ENCODE peak calls at places on chromosomes 2 and 18, in six cellular contexts. One of them, this sample, is unnamed.

GRCh38 chr2:186919272-186919671 is 70.3 kb upstream of the ZSWIM2 start:
- DNase-seq in IMR-90: peak
- DNase-seq in tibial nerve: no peak
- DNase-seq in ovary: no peak
- DNase-seq in suprapubic skin: no peak
- DNase-seq in adrenal gland: no peak
- DNase-seq in this sample: no peak

GRCh38 chr2:138037090-138037489 is 72.8 kb downstream of the HNMT start:
- DNase-seq in ovary: no peak
- DNase-seq in IMR-90: no peak
- DNase-seq in tibial nerve: no peak
- DNase-seq in adrenal gland: no peak
- DNase-seq in suprapubic skin: no peak
- DNase-seq in this sample: no peak

GRCh38 chr2:197993830-197994229 is 189.4 kb downstream of the PLCL1 start:
- DNase-seq in tibial nerve: no peak
- DNase-seq in ovary: no peak
- DNase-seq in adrenal gland: no peak
- DNase-seq in IMR-90: peak
- DNase-seq in suprapubic skin: no peak
- DNase-seq in this sample: no peak

GRCh38 chr2:1974391-1974790 is 230.1 kb upstream of the PXDN start:
- DNase-seq in tibial nerve: no peak
- DNase-seq in adrenal gland: no peak
- DNase-seq in ovary: no peak
- DNase-seq in IMR-90: no peak
- DNase-seq in suprapubic skin: no peak
- DNase-seq in this sample: peak

GRCh38 chr2:42025151-42025582 is 22.7 kb upstream of the PKDCC start:
- DNase-seq in adrenal gland: peak
- DNase-seq in suprapubic skin: no peak
- DNase-seq in tibial nerve: no peak
- DNase-seq in IMR-90: peak
- DNase-seq in ovary: peak
- DNase-seq in this sample: peak

GRCh38 chr2:184938221-184938985 is 340.1 kb downstream of the ZNF804A start:
- DNase-seq in IMR-90: no peak
- DNase-seq in tibial nerve: no peak
- DNase-seq in adrenal gland: no peak
- DNase-seq in suprapubic skin: no peak
- DNase-seq in ovary: no peak
- DNase-seq in this sample: no peak

GRCh38 chr18:38368886-38369285 is 803.3 kb upstream of the CELF4 start:
- DNase-seq in adrenal gland: no peak
- DNase-seq in tibial nerve: no peak
- DNase-seq in ovary: no peak
- DNase-seq in IMR-90: no peak
- DNase-seq in suprapubic skin: no peak
- DNase-seq in this sample: no peak

GRCh38 chr2:168926621-168927386 is 25.7 kb downstream of the G6PC2 start:
- DNase-seq in suprapubic skin: no peak
- DNase-seq in adrenal gland: no peak
- DNase-seq in tibial nerve: no peak
- DNase-seq in ovary: no peak
- DNase-seq in IMR-90: no peak
- DNase-seq in this sample: no peak

GRCh38 chr2:230660294-230661060 is 52.2 kb upstream of the CAB39 start:
- DNase-seq in IMR-90: no peak
- DNase-seq in suprapubic skin: no peak
- DNase-seq in ovary: no peak
- DNase-seq in adrenal gland: peak
- DNase-seq in tibial nerve: peak
- DNase-seq in this sample: peak

GRCh38 chr2:119756837-119757236 is 2.9 kb upstream of the PTPN4 start:
- DNase-seq in IMR-90: peak
- DNase-seq in suprapubic skin: no peak
- DNase-seq in adrenal gland: peak
- DNase-seq in tibial nerve: peak
- DNase-seq in ovary: peak
- DNase-seq in this sample: peak

GRCh38 chr2:141554810-141555209 is 576.0 kb downstream of the LRP1B start:
- DNase-seq in IMR-90: peak
- DNase-seq in tibial nerve: no peak
- DNase-seq in ovary: no peak
- DNase-seq in adrenal gland: no peak
- DNase-seq in suprapubic skin: no peak
- DNase-seq in this sample: no peak

GRCh38 chr2:234695981-234696380 is 199.1 kb upstream of the ARL4C start:
- DNase-seq in adrenal gland: no peak
- DNase-seq in IMR-90: no peak
- DNase-seq in ovary: no peak
- DNase-seq in tibial nerve: no peak
- DNase-seq in suprapubic skin: no peak
- DNase-seq in this sample: no peak

GRCh38 chr2:30867385-30867784 is 60.1 kb upstream of the CAPN13 start:
- DNase-seq in suprapubic skin: no peak
- DNase-seq in ovary: no peak
- DNase-seq in IMR-90: no peak
- DNase-seq in adrenal gland: no peak
- DNase-seq in tibial nerve: no peak
- DNase-seq in this sample: no peak

GRCh38 chr2:230157300-230157699 is 62.5 kb downstream of the SP110 start:
- DNase-seq in ovary: no peak
- DNase-seq in IMR-90: no peak
- DNase-seq in tibial nerve: no peak
- DNase-seq in adrenal gland: no peak
- DNase-seq in suprapubic skin: no peak
- DNase-seq in this sample: no peak

GRCh38 chr2:64730551-64731305 is 77.0 kb upstream of the SERTAD2 start:
- DNase-seq in tibial nerve: peak
- DNase-seq in suprapubic skin: no peak
- DNase-seq in adrenal gland: peak
- DNase-seq in IMR-90: peak
- DNase-seq in ovary: peak
- DNase-seq in this sample: peak

GRCh38 chr2:182372661-182373060 is 54.2 kb downstream of the PDE1A start:
- DNase-seq in tibial nerve: no peak
- DNase-seq in ovary: no peak
- DNase-seq in IMR-90: peak
- DNase-seq in suprapubic skin: no peak
- DNase-seq in adrenal gland: no peak
- DNase-seq in this sample: peak

GRCh38 chr2:46446871-46447568 is 32.3 kb upstream of the TMEM247 start:
- DNase-seq in IMR-90: peak
- DNase-seq in adrenal gland: no peak
- DNase-seq in suprapubic skin: no peak
- DNase-seq in tibial nerve: no peak
- DNase-seq in ovary: no peak
- DNase-seq in this sample: no peak

GRCh38 chr2:55282110-55282917 is 13.3 kb upstream of the MTIF2 start:
- DNase-seq in suprapubic skin: peak
- DNase-seq in ovary: peak
- DNase-seq in IMR-90: peak
- DNase-seq in adrenal gland: peak
- DNase-seq in tibial nerve: peak
- DNase-seq in this sample: peak
- TF ChIP-seq POLR2A in suprapubic skin: no peak
- TF ChIP-seq POLR2A in ovary: peak
- TF ChIP-seq POLR2A in IMR-90: peak
- TF ChIP-seq POLR2A in adrenal gland: peak
- TF ChIP-seq POLR2A in tibial nerve: no peak
- TF ChIP-seq POLR2A in this sample: peak

GRCh38 chr2:174846941-174847938 is 83.0 kb upstream of the CHRNA1 start:
- DNase-seq in adrenal gland: peak
- DNase-seq in suprapubic skin: no peak
- DNase-seq in tibial nerve: no peak
- DNase-seq in ovary: no peak
- DNase-seq in IMR-90: peak
- DNase-seq in this sample: no peak
- H3K4me3 ChIP-seq in adrenal gland: peak
- H3K4me3 ChIP-seq in suprapubic skin: peak
- H3K4me3 ChIP-seq in tibial nerve: peak
- H3K4me3 ChIP-seq in ovary: no peak
- H3K4me3 ChIP-seq in IMR-90: peak
- H3K4me3 ChIP-seq in this sample: no peak

GRCh38 chr2:213015387-213016165 is 135.8 kb downstream of the IKZF2 start:
- DNase-seq in adrenal gland: no peak
- DNase-seq in IMR-90: no peak
- DNase-seq in suprapubic skin: no peak
- DNase-seq in ovary: no peak
- DNase-seq in tibial nerve: no peak
- DNase-seq in this sample: no peak
- TF ChIP-seq POLR2A in adrenal gland: no peak
- TF ChIP-seq POLR2A in IMR-90: no peak
- TF ChIP-seq POLR2A in suprapubic skin: no peak
- TF ChIP-seq POLR2A in ovary: no peak
- TF ChIP-seq POLR2A in tibial nerve: no peak
- TF ChIP-seq POLR2A in this sample: no peak

DNA sequence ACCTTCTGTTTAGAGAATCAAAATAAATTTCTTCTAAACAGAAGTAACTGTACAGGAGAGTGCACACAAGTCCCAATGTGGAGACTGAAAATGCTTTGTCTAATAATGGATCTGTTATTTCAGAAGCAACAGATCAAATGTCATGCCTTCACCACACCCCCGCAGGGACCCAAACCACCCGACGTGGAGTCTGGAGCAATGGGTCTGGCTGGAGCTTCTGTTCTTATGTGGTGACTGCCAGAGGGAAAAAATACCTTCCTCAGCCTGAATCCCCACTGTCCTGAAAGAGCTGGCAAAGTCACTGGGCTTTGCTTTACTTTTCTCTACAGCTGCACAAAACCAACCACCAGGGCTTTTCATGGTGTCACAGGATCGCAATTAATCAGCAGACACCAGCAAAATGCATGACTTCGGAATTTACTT is 119.0 kb upstream of the ZFP36L2 start:
- DNase-seq in adrenal gland: no peak
- DNase-seq in IMR-90: no peak
- DNase-seq in ovary: no peak
- DNase-seq in suprapubic skin: peak
- DNase-seq in tibial nerve: peak
- DNase-seq in this sample: peak
- H3K4me3 ChIP-seq in adrenal gland: no peak
- H3K4me3 ChIP-seq in IMR-90: no peak
- H3K4me3 ChIP-seq in ovary: no peak
- H3K4me3 ChIP-seq in suprapubic skin: no peak
- H3K4me3 ChIP-seq in tibial nerve: no peak
- H3K4me3 ChIP-seq in this sample: no peak